ENCODE peak calls at places on chromosomes 11 and 22, in four cellular contexts. A is AG04449, E is esophagus squamous epithelium, J is esophagus muscularis mucosa. C is an unnamed sample.

GRCh38 chr11:12581923-12582322 is 92.3 kb upstream of the TEAD1 start:
- DNase-seq in A (no peak), E (no peak), J (no peak), C (peak)

GRCh38 chr11:64409707-64410395 is 50.9 kb downstream of the RPS6KA4 start:
- DNase-seq in A (no peak), E (no peak), J (no peak), C (peak)

GRCh38 chr22:41117127-41117965 is 25.0 kb downstream of the EP300 start:
- DNase-seq in A (no peak), E (no peak), J (no peak), C (no peak)

GRCh38 chr11:70521475-70522260 is 123.3 kb downstream of the CTTN start:
- DNase-seq in A (no peak), E (no peak), J (no peak), C (no peak)

GRCh38 chr11:18203723-18204122 is 31.1 kb downstream of the MRGPRX4 start:
- DNase-seq in A (no peak), E (no peak), J (no peak), C (peak)

GRCh38 chr11:2804189-2804588 is 81.4 kb downstream of the CDKN1C start:
- DNase-seq in A (no peak), E (no peak), J (no peak), C (no peak)

GRCh38 chr11:86101941-86102407 is 33.1 kb upstream of the PICALM start:
- DNase-seq in A (no peak), E (no peak), J (no peak), C (peak)

GRCh38 chr11:134069426-134069921 is 602 bp downstream of the JAM3 start:
- DNase-seq in A (no peak), E (no peak), J (peak), C (peak)

GRCh38 chr11:133669371-133670046 is 137.2 kb upstream of the OPCML start:
- DNase-seq in A (no peak), E (no peak), J (peak), C (no peak)

GRCh38 chr22:23563111-23563510 is 17.0 kb downstream of the IGLL1 start:
- DNase-seq in A (no peak), E (no peak), J (no peak), C (no peak)

GRCh38 chr11:95230054-95231034 is 658 bp downstream of the SESN3 start:
- DNase-seq in A (no peak), E (no peak), J (peak), C (peak)

GRCh38 chr11:123566852-123567251 is 87.6 kb downstream of the SCN3B start:
- DNase-seq in A (no peak), E (no peak), J (no peak), C (no peak)

GRCh38 chr11:120578591-120579154 is 67.1 kb downstream of the GRIK4 start:
- DNase-seq in A (no peak), E (no peak), J (no peak), C (no peak)

GRCh38 chr22:21074092-21074715 is 28.5 kb downstream of the LRRC74B start:
- DNase-seq in A (peak), E (no peak), J (no peak), C (peak)

GRCh38 chr11:120590472-120590871 is 78.9 kb downstream of the GRIK4 start:
- DNase-seq in A (no peak), E (no peak), J (no peak), C (no peak)

GRCh38 chr11:108635106-108635505 is 29.8 kb upstream of the DDX10 start:
- DNase-seq in A (no peak), E (no peak), J (no peak), C (no peak)

GRCh38 chr11:60831501-60832079 is 10.3 kb upstream of the CCDC86 start:
- DNase-seq in A (no peak), E (no peak), J (no peak), C (no peak)

GRCh38 chr11:63997801-63998332 is 11.6 kb downstream of the OTUB1 start:
- DNase-seq in A (no peak), E (no peak), J (no peak), C (no peak)

GRCh38 chr11:71307811-71308645 is 55.7 kb upstream of the SHANK2 start:
- DNase-seq in A (no peak), E (no peak), J (peak), C (no peak)

GRCh38 chr22:31173386-31174145 is 13.6 kb downstream of the RNF185 start:
- DNase-seq in A (peak), E (no peak), J (no peak), C (peak)

GRCh38 chr22:31176923-31177322 is 16.9 kb downstream of the RNF185 start:
- DNase-seq in A (no peak), E (no peak), J (no peak), C (no peak)

GRCh38 chr22:31178859-31179258 is 18.9 kb downstream of the RNF185 start:
- DNase-seq in A (no peak), E (no peak), J (no peak), C (no peak)

GRCh38 chr22:31179345-31179744 is 19.4 kb downstream of the RNF185 start:
- DNase-seq in A (no peak), E (no peak), J (no peak), C (no peak)

DNA sequence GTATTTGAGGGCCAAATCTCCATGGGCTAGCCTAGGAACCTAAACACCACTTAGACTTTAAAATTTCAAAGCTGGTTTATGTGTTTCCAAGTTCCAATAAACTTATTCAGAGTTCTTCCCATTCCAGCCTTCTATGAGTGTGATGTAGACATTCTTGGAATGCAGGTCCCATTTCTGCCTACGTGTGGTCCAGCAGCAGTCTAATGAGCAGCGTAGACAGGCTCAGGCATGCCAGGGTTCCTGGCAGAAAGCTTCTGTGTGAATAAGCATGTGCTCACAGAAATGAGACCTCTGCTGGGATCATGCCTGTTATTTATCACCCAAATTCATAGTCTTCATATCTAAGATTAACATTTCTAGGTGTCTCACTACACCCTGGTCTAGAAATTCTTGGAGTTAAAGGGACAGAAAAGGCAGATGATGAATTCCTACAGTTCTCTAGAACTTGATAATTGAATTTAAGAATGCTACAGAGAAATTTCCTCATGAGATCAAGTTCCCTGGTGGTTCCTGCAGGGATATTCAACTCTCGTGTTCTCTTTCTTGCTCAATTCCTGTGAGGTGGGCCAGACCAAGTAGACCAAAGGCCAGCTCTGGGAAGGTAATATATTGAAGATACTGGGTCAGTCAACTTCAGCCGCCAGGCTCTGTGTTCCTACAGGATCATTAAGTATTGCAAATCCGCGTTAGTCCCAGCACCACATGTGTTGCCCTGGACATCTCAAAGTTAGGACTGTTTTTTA is 17.6 kb downstream of the RNF185 start:
- DNase-seq in A (peak), E (no peak), J (no peak), C (peak)
- H3K4me3 ChIP-seq in A (no peak), E (no peak), J (no peak), C (no peak)

GRCh38 chr11:118108513-118108912 is 21.8 kb upstream of the SMIM35 start:
- DNase-seq in A (no peak), E (no peak), J (no peak), C (no peak)

GRCh38 chr11:118102721-118103261 is 16.0 kb upstream of the SMIM35 start:
- DNase-seq in A (no peak), E (no peak), J (no peak), C (no peak)

GRCh38 chr11:118106789-118107335 is 20.1 kb upstream of the SMIM35 start:
- DNase-seq in A (peak), E (no peak), J (no peak), C (no peak)

GRCh38 chr11:118104491-118104890 is 17.7 kb upstream of the SMIM35 start:
- DNase-seq in A (no peak), E (no peak), J (no peak), C (no peak)

DNA sequence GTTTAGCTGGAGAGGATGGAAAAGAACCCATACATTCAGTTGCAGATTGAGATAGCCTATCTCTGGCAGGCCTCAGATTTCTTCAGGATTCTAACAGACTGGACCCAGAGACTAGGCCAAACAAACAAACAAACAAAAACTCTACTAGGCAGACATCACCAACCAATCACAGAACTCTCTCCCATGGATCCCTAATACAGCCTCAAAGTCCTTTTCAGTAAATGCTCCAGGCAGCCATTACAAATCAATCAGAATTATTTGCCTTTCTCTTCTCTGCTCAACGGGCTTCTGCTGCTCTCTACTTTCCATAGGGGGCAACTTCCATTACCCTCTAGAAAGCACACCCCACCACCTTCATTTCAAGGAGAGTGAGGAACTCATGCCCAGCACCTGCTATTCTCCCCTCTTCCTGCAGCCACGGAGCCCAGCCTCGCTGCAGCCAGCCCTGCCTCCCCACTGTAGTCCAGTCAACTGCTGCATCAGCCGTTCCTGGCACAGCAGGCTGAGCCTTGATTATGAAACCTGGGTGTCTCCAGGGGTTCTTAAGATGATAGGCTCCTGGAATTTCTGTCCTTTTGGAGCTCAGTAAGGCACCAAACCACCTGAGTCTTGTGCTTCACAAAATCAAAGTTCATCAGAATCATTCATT is 19.0 kb upstream of the SMIM35 start:
- DNase-seq in A (no peak), E (no peak), J (no peak), C (no peak)
- TF ChIP-seq CTCF in A (no peak), E (no peak), J (no peak), C (no peak)

DNA sequence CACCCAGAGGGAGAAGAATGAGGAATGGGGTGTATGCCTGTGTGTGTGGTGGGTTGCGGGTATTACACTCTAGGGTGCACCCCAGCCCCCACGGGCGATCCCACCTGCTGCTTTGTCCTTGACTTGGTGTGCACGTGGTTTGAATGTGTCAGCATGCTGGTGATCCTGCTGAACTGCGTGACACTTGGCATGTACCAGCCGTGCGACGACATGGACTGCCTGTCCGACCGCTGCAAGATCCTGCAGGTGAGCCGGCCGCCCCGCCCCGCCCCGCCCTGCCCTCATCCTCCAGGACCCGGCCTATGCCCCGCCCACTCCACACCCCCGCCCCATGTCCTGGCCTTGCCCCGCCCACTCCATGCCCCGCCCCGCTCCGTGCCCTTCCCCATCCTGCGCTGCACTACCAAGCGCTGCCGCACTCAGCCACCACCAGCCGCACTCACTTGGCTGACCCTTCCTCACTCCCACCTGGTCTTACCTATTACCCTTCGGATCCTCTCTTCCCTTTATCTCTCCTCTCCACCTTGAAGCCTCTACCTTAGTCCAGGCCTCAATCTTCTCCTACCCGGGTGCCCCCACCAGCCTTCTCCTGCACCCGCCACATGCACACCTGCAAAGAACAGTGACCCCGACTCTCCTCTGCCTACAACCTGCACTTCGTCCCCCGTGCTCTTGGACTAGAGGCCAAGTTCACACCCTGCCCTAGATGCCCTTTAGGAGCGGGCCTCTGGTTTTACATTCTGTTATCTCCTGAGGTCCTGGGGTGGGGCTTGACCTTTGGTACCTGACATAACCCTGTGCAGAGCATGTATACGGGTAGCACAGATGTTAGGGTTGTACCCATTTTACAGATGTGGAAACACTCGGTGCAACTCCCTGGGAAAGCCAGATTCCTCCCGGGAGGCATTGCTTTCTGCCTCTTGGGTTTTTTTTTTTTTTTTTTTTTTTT is 27.7 kb downstream of the CACNA1I start:
- DNase-seq in A (no peak), E (no peak), J (no peak), C (no peak)
- H3K4me3 ChIP-seq in A (no peak), E (no peak), J (no peak), C (no peak)

DNA sequence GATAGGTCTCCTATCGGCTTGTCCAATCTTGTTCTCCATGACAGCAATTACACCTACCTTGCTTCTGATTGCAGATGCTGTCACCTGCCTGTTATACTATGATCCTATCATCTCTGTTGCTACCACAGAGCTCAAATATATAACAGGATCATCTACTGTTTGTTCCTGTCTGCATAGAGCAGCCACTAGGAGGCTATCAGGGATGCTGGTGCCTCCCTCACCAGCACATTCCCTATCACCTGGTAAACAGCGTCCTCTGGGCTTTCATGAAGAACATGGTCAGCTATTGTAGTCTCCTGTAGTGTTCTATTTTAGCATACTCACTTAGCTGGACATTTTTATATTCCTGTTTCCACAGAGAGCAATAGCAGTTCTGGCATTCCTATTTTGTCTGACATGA is 87.8 kb upstream of the FAT3 start:
- DNase-seq in A (no peak), E (no peak), J (no peak), C (no peak)
- TF ChIP-seq CTCF in A (no peak), E (no peak), J (peak), C (no peak)

DNA sequence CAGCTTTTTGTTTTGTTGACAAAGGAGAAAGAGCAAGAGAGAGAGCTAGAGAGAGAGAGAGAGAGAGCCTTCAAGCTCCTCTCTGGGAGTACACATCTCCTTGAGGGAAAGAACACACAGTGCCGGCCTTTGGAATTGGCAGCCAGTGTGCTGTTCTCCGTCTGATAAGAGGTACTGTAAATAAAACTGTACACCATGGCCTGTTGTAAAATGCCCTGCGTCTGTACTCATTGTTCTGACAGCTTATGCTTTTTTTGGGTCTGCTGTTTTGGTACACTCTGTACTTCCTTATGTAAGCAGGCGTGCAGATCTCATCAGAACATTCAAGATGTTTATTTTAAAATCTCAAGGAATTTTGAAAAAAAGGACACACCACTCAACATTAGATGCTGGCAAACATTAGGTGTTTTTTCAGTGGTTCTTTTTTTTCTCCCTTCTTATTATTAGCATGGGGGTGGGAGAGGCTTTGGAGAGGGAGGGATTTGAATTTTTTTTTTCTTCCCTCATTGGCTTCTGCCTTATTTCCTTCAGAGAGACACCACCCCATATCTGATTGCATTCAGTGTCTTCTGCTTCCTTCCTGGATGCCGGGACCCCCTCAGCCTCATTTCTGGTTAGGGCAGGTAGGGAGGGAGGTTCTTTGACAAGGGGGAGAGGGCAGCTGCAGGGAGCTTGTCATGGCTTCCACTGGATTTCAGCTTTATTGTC is 116.8 kb upstream of the NNMT start:
- DNase-seq in A (no peak), E (peak), J (peak), C (peak)
- H3K4me3 ChIP-seq in A (no peak), E (peak), J (peak), C (peak)

GRCh38 chr11:117415358-117415896 is 87.8 kb downstream of the CEP164 start:
- DNase-seq in A (no peak), E (no peak), J (no peak), C (no peak)
- TF ChIP-seq CTCF in A (no peak), E (no peak), J (no peak), C (no peak)

DNA sequence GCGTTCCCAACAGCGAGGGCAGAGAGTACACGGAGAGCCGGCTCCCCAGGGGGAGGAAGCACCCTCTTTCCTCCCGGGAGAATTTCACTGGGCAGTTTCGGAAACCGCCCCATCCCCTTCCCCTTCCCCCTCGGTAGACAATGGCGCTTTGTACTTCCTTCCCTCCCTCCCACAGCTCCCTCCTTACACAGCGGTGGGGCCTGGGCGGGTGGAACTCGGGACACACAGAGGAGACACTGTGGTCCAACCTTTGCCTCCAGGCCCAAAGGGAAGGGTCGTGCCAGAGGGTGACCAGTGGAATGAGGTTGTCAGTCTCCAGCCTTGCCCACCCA is 4.3 kb downstream of the SMTN start:
- DNase-seq in A (no peak), E (no peak), J (no peak), C (no peak)
- H3K4me3 ChIP-seq in A (peak), E (peak), J (peak), C (peak)

GRCh38 chr22:44957267-44957905 is 52.4 kb downstream of the PHF21B start:
- DNase-seq in A (no peak), E (no peak), J (no peak), C (peak)
- TF ChIP-seq CTCF in A (peak), E (no peak), J (no peak), C (peak)

GRCh38 chr11:68314203-68314885 is 2.0 kb downstream of the LRP5 start:
- DNase-seq in A (no peak), E (no peak), J (no peak), C (no peak)

GRCh38 chr11:68313574-68314202 is 1.3 kb downstream of the LRP5 start:
- DNase-seq in A (no peak), E (no peak), J (no peak), C (peak)

GRCh38 chr11:68315581-68315920 is 3.2 kb downstream of the LRP5 start:
- DNase-seq in A (no peak), E (no peak), J (no peak), C (no peak)

GRCh38 chr11:68312780-68313573 is 586 bp downstream of the LRP5 start:
- DNase-seq in A (no peak), E (no peak), J (no peak), C (no peak)

GRCh38 chr11:68314886-68315580 is 2.6 kb downstream of the LRP5 start:
- DNase-seq in A (no peak), E (no peak), J (no peak), C (peak)
- H3K4me3 ChIP-seq in A (peak), E (peak), J (peak), C (no peak)

GRCh38 chr11:9056467-9056866 is 34.9 kb downstream of the SCUBE2 start:
- DNase-seq in A (no peak), E (no peak), J (no peak), C (no peak)

GRCh38 chr11:9057888-9058287 is 33.5 kb downstream of the SCUBE2 start:
- DNase-seq in A (no peak), E (no peak), J (no peak), C (no peak)

GRCh38 chr11:9057032-9057431 is 34.4 kb downstream of the SCUBE2 start:
- DNase-seq in A (no peak), E (no peak), J (no peak), C (no peak)

GRCh38 chr11:9061807-9062206 is 29.6 kb downstream of the SCUBE2 start:
- DNase-seq in A (no peak), E (no peak), J (no peak), C (no peak)

GRCh38 chr11:9060700-9061111 is 30.7 kb downstream of the SCUBE2 start:
- DNase-seq in A (no peak), E (no peak), J (no peak), C (peak)
- TF ChIP-seq CTCF in A (no peak), E (no peak), J (no peak), C (peak)

C was measured in choroid plexus epithelial cell.